ENCODE peak calls at places on chromosomes 5 and 9, in seven cellular contexts. H is CD8-positive, alpha-beta T cell; Q is prostate gland; R is OCI-LY7; N is neuronal stem cell; I is small intestine; V is HepG2. P is an unnamed sample.

GRCh38 chr5:116410345-116410890 is 164.2 kb downstream of the SEMA6A start:
- DNase-seq in I (no peak), R (no peak), Q (no peak), V (no peak), H (no peak), N (no peak), P (no peak)

GRCh38 chr5:179225387-179225786 is 119.9 kb downstream of the ADAMTS2 start:
- DNase-seq in I (no peak), H (no peak), R (no peak), Q (no peak), V (no peak), N (no peak), P (no peak)

GRCh38 chr9:130013326-130013725 is 29.7 kb downstream of the FNBP1 start:
- DNase-seq in Q (no peak), N (no peak), H (no peak), R (no peak), V (no peak), I (no peak), P (no peak)

GRCh38 chr9:14806941-14807340 is 84.4 kb upstream of the CER1 start:
- DNase-seq in Q (no peak), H (no peak), N (no peak), V (no peak), R (no peak), I (no peak), P (peak; percentile 70)

GRCh38 chr9:16121593-16121992 is 568.8 kb downstream of the CCDC171 start:
- DNase-seq in Q (no peak), V (no peak), I (no peak), R (no peak), H (no peak), N (no peak), P (peak; percentile 24)

GRCh38 chr5:91219141-91219802 is 163.8 kb downstream of the ARRDC3 start:
- DNase-seq in Q (peak; percentile 62), R (no peak), V (no peak), I (peak; percentile 21), H (no peak), N (no peak), P (peak; percentile 33)

GRCh38 chr9:124353811-124354274 is 61.4 kb downstream of the PSMB7 start:
- DNase-seq in N (no peak), R (no peak), V (no peak), H (no peak), I (no peak), Q (no peak), P (no peak)

GRCh38 chr5:58016892-58017291 is 443.0 kb downstream of the PLK2 start:
- DNase-seq in H (no peak), I (no peak), V (no peak), R (no peak), Q (no peak), N (peak; percentile 39), P (no peak)

GRCh38 chr9:121718501-121718900 is 67.1 kb downstream of the DAB2IP start:
- DNase-seq in V (no peak), N (no peak), I (no peak), Q (no peak), R (no peak), H (no peak), P (peak; percentile 84)

GRCh38 chr5:87899109-87900100 is 369.2 kb downstream of the TMEM161B start:
- DNase-seq in H (no peak), I (peak; percentile 2), N (peak; percentile 90), Q (no peak), R (peak; percentile 64), V (peak; percentile 5), P (no peak)

GRCh38 chr9:120886490-120886967 is 9.5 kb upstream of the PHF19 start:
- DNase-seq in R (peak; percentile 69), I (no peak), H (no peak), Q (no peak), N (no peak), V (no peak), P (no peak)

GRCh38 chr9:90641868-90642558 is 611 bp downstream of the DIRAS2 start:
- DNase-seq in I (peak; percentile 3), H (no peak), Q (no peak), N (peak; percentile 27), R (no peak), V (no peak), P (no peak)

GRCh38 chr9:34993502-34994428 is 4.2 kb downstream of the DNAJB5 start:
- DNase-seq in Q (no peak), R (no peak), H (no peak), I (no peak), V (no peak), N (no peak), P (no peak)

GRCh38 chr5:83321656-83322055 is 149.9 kb upstream of the VCAN start:
- DNase-seq in R (no peak), V (no peak), N (no peak), I (no peak), Q (no peak), H (no peak), P (no peak)

GRCh38 chr5:96852769-96853168 is 23.5 kb upstream of the ERAP2 start:
- DNase-seq in H (no peak), Q (no peak), I (no peak), V (no peak), N (no peak), R (no peak), P (no peak)
- H3K4me1 ChIP-seq in H (no peaks in the 10 kb centered on the region), Q (no peaks in the 10 kb centered on the region), I (peaks cover 3% of the 10 kb centered on the region), V (peaks cover 11% of the 10 kb centered on the region), N (peaks cover 4% of the 10 kb centered on the region), R (no peaks in the 10 kb centered on the region), P (no peaks in the 10 kb centered on the region)

DNA sequence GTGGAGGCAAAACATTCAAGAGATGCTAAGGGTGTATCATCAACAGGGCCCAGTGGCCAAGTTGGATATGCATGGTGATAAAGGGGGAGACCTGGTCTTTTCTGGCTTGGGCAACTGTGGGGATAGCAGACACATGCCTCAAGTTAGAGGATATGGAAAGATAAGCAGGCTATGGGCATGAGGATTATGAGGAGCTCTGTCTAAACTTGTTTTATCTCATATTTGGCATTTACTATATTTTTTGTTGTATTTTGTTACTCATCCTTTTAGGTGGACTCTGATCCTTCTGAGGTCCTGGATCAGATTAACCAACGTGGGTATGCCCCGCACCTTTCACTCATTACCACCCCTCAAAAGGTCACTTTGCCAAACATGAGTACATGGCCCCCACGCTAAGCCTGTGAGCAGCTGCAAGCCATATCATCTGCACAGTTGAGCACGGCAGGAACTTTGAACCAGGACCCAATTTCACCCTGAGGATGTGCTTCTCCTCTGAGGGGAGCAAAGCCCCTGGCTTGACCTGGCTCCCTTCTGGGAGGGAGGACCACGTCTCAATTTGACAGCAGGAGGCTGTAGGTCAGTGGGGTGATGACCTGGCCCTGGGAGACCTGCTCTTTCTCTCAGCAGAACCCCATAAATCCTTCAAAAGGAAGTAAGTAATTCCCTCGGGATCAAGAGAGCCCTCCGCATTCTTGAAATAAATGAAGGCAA is 71.1 kb upstream of the CD180 start:
- DNase-seq in N (no peak), Q (no peak), V (no peak), R (no peak), H (no peak), I (peak; percentile 42), P (peak; percentile 67)
- H3K4me1 ChIP-seq in N (peaks cover 7% of the 10 kb centered on the region), Q (peaks cover 11% of the 10 kb centered on the region), V (peaks cover 40% of the 10 kb centered on the region), R (no peaks in the 10 kb centered on the region), H (no peaks in the 10 kb centered on the region), I (peaks cover 14% of the 10 kb centered on the region), P (peaks cover 28% of the 10 kb centered on the region)

GRCh38 chr5:73793911-73794310 is 167.9 kb downstream of the ARHGEF28 start:
- DNase-seq in H (no peak), R (no peak), Q (no peak), V (no peak), I (no peak), N (no peak), P (no peak)
- H3K4me1 ChIP-seq in H (no peaks in the 10 kb centered on the region), R (no peaks in the 10 kb centered on the region), Q (no peaks in the 10 kb centered on the region), V (peaks cover 36% of the 10 kb centered on the region), I (no peaks in the 10 kb centered on the region), N (no peaks in the 10 kb centered on the region), P (peaks cover 20% of the 10 kb centered on the region)

GRCh38 chr9:133369419-133369818 is 6.4 kb downstream of the SURF4 start:
- DNase-seq in R (no peak), I (no peak), Q (no peak), V (no peak), H (peak; percentile 44), N (no peak), P (no peak)
- H3K4me1 ChIP-seq in R (peaks cover 26% of the 10 kb centered on the region), I (peaks cover 19% of the 10 kb centered on the region), Q (peaks cover 33% of the 10 kb centered on the region), V (peaks cover 61% of the 10 kb centered on the region), H (peaks cover 60% of the 10 kb centered on the region), N (no peaks in the 10 kb centered on the region), P (peaks cover 22% of the 10 kb centered on the region)

GRCh38 chr9:77885104-77885672 is 146.4 kb downstream of the GNAQ start:
- DNase-seq in Q (no peak), I (no peak), N (no peak), V (no peak), H (no peak), R (no peak), P (no peak)

GRCh38 chr9:77882294-77882693 is 149.3 kb downstream of the GNAQ start:
- DNase-seq in I (no peak), Q (no peak), N (no peak), V (no peak), H (no peak), R (no peak), P (no peak)

GRCh38 chr9:77881111-77881510 is 150.5 kb downstream of the GNAQ start:
- DNase-seq in N (no peak), H (no peak), R (no peak), V (no peak), I (no peak), Q (no peak), P (no peak)

GRCh38 chr9:77883133-77883532 is 148.5 kb downstream of the GNAQ start:
- DNase-seq in N (no peak), Q (no peak), V (no peak), H (no peak), R (no peak), I (no peak), P (no peak)

DNA sequence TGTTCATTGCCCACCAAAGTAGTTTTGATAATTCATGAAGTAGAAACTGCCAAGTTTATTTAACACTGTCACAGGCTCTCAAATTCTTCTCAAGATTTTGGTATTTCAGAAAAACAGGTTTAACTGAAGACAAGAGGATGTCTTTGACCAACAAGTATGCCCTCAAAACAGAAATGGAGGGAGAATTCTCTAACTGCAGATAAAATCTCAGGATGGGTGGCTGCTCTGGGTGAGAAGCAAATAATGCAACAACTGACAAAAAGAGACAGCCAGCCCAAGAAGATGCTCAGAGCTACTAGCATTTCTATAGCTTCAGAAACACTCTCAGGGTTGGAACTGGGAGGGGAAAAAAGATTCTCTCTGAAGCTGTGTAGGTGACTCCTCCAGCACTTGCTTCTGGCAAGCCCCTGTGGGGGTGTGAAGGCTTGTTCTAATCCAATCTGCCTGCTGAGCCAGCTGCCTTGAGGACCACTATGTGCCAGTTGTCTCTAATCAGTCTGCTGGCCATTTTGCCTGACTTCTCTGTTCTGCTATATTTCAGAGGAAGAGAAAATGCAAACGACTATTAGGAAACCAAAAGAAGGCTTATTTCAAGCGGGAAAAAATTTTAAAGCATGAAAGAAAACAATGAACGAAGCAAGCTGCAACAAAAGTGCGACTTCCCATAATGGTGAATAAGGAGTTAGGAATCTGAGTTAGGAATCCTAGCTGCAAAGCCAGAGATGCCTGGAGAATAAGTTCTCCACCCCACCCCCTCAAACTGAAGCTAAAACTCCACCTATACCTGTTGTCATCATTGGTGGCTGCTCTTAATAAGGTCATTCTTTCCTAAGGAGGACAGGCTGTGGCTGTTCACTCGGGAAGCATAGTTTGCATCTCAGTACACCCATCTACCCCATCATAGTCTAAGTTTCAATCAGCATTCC is 147.5 kb downstream of the GNAQ start:
- DNase-seq in N (no peak), Q (no peak), I (no peak), V (no peak), H (no peak), R (no peak), P (peak; percentile 82)
- H3K4me1 ChIP-seq in N (peaks cover 6% of the 10 kb centered on the region), Q (no peaks in the 10 kb centered on the region), I (peaks cover 5% of the 10 kb centered on the region), V (peaks cover 27% of the 10 kb centered on the region), H (no peaks in the 10 kb centered on the region), R (no peaks in the 10 kb centered on the region), P (peaks cover 46% of the 10 kb centered on the region)

P was measured in foreskin keratinocyte.